ENCODE peak calls at places on chromosomes 5 and 9, in eight cellular contexts. S is transverse colon, H is suprapubic skin, P is GM23338, I is breast epithelium, F is HepG2, G is Panc1, M is stomach. O is an unnamed sample.

GRCh38 chr5:90307386-90308181 is 102.0 kb downstream of the CETN3 start:
- DNase-seq in S (no peak), H (no peak), P (no peak), I (no peak), F (no peak), G (no peak), M (no peak), O (no peak)

GRCh38 chr5:111585291-111585690 is 73.0 kb upstream of the STARD4 start:
- DNase-seq in S (no peak), H (no peak), P (no peak), I (no peak), F (no peak), G (no peak), M (no peak), O (no peak)

GRCh38 chr5:86979801-86980510 is 287.7 kb upstream of the RASA1 start:
- DNase-seq in S (no peak), H (no peak), P (peak; percentile 6), I (no peak), F (peak; percentile 3), G (peak; percentile 30), M (no peak), O (no peak)

GRCh38 chr9:126842977-126843799 is 17.3 kb upstream of the ZBTB34 start:
- DNase-seq in S (no peak), H (no peak), P (no peak), I (no peak), F (no peak), G (no peak), M (no peak), O (no peak)

GRCh38 chr9:124271660-124272059 is 13.9 kb downstream of the NEK6 start:
- DNase-seq in S (peak; percentile 57), H (no peak), P (no peak), I (no peak), F (no peak), G (no peak), M (peak; percentile 55), O (no peak)

GRCh38 chr9:121455527-121456239 is 44.0 kb downstream of the GGTA1 start:
- DNase-seq in S (no peak), H (no peak), P (no peak), I (no peak), F (no peak), G (no peak), M (no peak), O (no peak)

GRCh38 chr9:101668466-101668865 is 70.0 kb downstream of the GRIN3A start:
- DNase-seq in S (no peak), H (no peak), P (no peak), I (no peak), F (no peak), G (no peak), M (no peak), O (no peak)

GRCh38 chr5:132380741-132381140 is 11.2 kb downstream of the SLC22A5 start:
- DNase-seq in S (no peak), H (no peak), P (no peak), I (no peak), F (no peak), G (no peak), M (no peak), O (no peak)

GRCh38 chr5:146947181-146947941 is 68.8 kb upstream of the PPP2R2B start:
- DNase-seq in S (no peak), H (no peak), P (peak; percentile 62), I (no peak), F (no peak), G (no peak), M (no peak), O (no peak)

GRCh38 chr5:79602884-79603283 is 9.4 kb upstream of the TENT2 start:
- DNase-seq in S (peak; percentile 14), H (no peak), P (no peak), I (no peak), F (no peak), G (no peak), M (peak; percentile 66), O (no peak)

GRCh38 chr5:157342822-157343402 is 77.0 kb downstream of the CYFIP2 start:
- DNase-seq in S (peak; percentile 22), H (no peak), P (peak; percentile 68), I (no peak), F (peak; percentile 22), G (no peak), M (peak; percentile 31), O (no peak)

GRCh38 chr5:123696948-123697347 is 185.0 kb downstream of the CSNK1G3 start:
- DNase-seq in S (peak; percentile 22), H (peak; percentile 80), P (no peak), I (peak; percentile 65), F (no peak), G (no peak), M (no peak), O (peak; percentile 73)

GRCh38 chr9:21395778-21396717 is 10.8 kb upstream of the IFNA2 start:
- DNase-seq in S (peak; percentile 48), H (no peak), P (peak; percentile 87), I (no peak), F (peak; percentile 10), G (no peak), M (peak; percentile 51), O (peak; percentile 22)

GRCh38 chr9:36632892-36633291 is 60.2 kb downstream of the MELK start:
- DNase-seq in S (no peak), H (no peak), P (peak; percentile 58), I (no peak), F (peak; percentile 15), G (no peak), M (no peak), O (no peak)

GRCh38 chr9:91127653-91128052 is 234.1 kb downstream of the AUH start:
- DNase-seq in S (no peak), H (no peak), P (no peak), I (no peak), F (no peak), G (no peak), M (no peak), O (no peak)

GRCh38 chr9:107674252-107674936 is 184.8 kb upstream of the KLF4 start:
- DNase-seq in S (no peak), H (no peak), P (peak; percentile 62), I (no peak), F (no peak), G (no peak), M (no peak), O (no peak)

GRCh38 chr5:59037453-59038168 is 454.7 kb downstream of the RAB3C start:
- DNase-seq in S (no peak), H (no peak), P (no peak), I (no peak), F (no peak), G (no peak), M (no peak), O (no peak)

GRCh38 chr5:52544738-52545137 is 243.0 kb upstream of the ITGA1 start:
- DNase-seq in S (no peak), H (no peak), P (no peak), I (no peak), F (no peak), G (no peak), M (no peak), O (no peak)

GRCh38 chr9:95029251-95029650 is 288.3 kb downstream of the FANCC start:
- DNase-seq in S (no peak), H (no peak), P (no peak), I (no peak), F (no peak), G (no peak), M (no peak), O (no peak)

GRCh38 chr9:87542180-87542579 is 44.5 kb downstream of the DAPK1 start:
- DNase-seq in S (no peak), H (no peak), P (no peak), I (no peak), F (no peak), G (no peak), M (no peak), O (no peak)
- H3K4me3 ChIP-seq in S (no peak overlapping the region), H (no peak overlapping the region), P (no peak overlapping the region), I (no peak overlapping the region), F (no peak overlapping the region), G (no peak overlapping the region), M (no peak overlapping the region), O (no peak overlapping the region)

GRCh38 chr5:67303356-67303755 is 106.8 kb upstream of the CD180 start:
- DNase-seq in S (no peak), H (no peak), P (no peak), I (no peak), F (no peak), G (no peak), M (no peak), O (no peak)
- TF ChIP-seq POLR2AphosphoS5 in S (no peak), H (no peak), P (no peak), I (no peak), F (no peak), G (no peak), M (no peak), O (no peak)

GRCh38 chr9:129990269-129991005 is 52.6 kb downstream of the FNBP1 start:
- DNase-seq in S (peak; percentile 37), H (no peak), P (no peak), I (no peak), F (no peak), G (no peak), M (no peak), O (no peak)
- H3K4me1 ChIP-seq in S (peaks cover 31% of the 10 kb centered on the region), H (peaks cover 20% of the 10 kb centered on the region), P (peaks cover 22% of the 10 kb centered on the region), I (peaks cover 7% of the 10 kb centered on the region), F (peaks cover 7% of the 10 kb centered on the region), G (no peaks in the 10 kb centered on the region), M (peaks cover 56% of the 10 kb centered on the region), O (no peaks in the 10 kb centered on the region)

GRCh38 chr5:178573216-178573615 is 17.0 kb downstream of the COL23A1 start:
- DNase-seq in S (no peak), H (no peak), P (no peak), I (no peak), F (no peak), G (no peak), M (no peak), O (no peak)

GRCh38 chr5:178577376-178577839 is 12.8 kb downstream of the COL23A1 start:
- DNase-seq in S (no peak), H (no peak), P (peak; percentile 79), I (no peak), F (no peak), G (no peak), M (no peak), O (no peak)

GRCh38 chr5:178580556-178580955 is 9.6 kb downstream of the COL23A1 start:
- DNase-seq in S (no peak), H (no peak), P (no peak), I (no peak), F (no peak), G (no peak), M (no peak), O (no peak)

GRCh38 chr5:178577944-178578343 is 12.2 kb downstream of the COL23A1 start:
- DNase-seq in S (no peak), H (no peak), P (no peak), I (no peak), F (no peak), G (no peak), M (no peak), O (no peak)

DNA sequence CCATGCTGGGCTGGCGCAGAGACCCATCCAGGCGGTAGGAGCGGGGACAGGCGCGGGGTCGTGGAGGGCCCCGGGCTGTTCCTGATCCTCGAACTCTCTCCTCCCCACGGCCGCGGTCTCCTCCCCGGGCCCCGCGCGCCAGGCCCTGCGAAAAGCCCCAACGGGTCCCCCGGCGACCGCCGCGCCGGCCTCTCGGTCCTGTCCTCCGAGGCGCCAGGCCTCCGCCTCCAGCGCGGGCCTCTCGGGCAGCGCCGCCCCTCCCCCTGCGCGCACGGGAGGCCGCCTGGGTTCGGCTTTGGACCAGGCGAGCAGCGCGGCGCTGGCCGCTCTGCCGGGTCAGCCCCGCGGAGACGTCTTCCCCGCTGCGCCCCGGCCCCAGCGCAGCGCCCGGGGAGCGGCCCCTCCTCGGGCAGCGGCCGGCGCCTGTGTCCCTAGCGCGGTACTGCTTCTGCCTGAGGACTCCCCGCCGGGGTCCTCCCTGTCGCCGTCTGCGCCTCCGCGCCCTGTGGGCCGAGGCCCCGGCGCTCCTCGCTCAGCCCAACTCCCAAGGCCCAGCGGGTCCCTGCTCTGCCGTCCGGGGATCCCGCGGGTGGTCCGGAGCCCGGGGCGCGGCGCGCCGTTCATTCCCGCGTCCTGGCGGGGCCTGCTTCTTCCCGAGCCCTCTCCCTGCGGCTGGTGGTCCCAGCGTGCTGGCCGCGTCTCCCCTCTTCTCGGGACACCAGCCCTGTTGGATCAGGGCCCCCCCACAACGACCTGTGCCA is 13.4 kb downstream of the COL23A1 start:
- DNase-seq in S (no peak), H (no peak), P (peak; percentile 68), I (no peak), F (no peak), G (no peak), M (no peak), O (no peak)
- H3K4me3 ChIP-seq in S (no peak overlapping the region), H (peak overlapping the region; percentile 29), P (peak overlapping the region; percentile 79), I (peak overlapping the region; percentile 22), F (no peak overlapping the region), G (no peak overlapping the region), M (peak overlapping the region; percentile 24), O (peak overlapping the region; percentile 15)

O was measured in prostate gland.